ENCODE peak calls at places on chromosomes 1 and 21, in four cellular contexts. G is prostate gland, Z is H1, W is stomach. H is an unnamed sample.
A peak's percentile ranks its signal among the peaks of the same experiment; 100 is the strongest.

GRCh38 chr1:55147504-55147903 is 67.7 kb downstream of the USP24 start:
- DNase-seq in G (no peak), Z (no peak), W (no peak), H (peak; percentile 26)

GRCh38 chr21:41601573-41602371 is 93.8 kb upstream of the TMPRSS2 start:
- DNase-seq in G (peak; percentile 77), Z (no peak), W (peak; percentile 33), H (peak; percentile 68)

GRCh38 chr21:42525228-42525604 is 11.6 kb downstream of the SLC37A1 start:
- DNase-seq in G (no peak), Z (peak; percentile 58), W (no peak), H (no peak)

GRCh38 chr1:65112811-65113210 is 35.2 kb upstream of the AK4 start:
- DNase-seq in G (no peak), Z (no peak), W (no peak), H (no peak)

GRCh38 chr1:4653796-4654715 is at the start of gene AJAP1:
- DNase-seq in G (no peak), Z (peak; percentile 84), W (no peak), H (peak; percentile 81)

GRCh38 chr21:36030581-36031189 is 29.6 kb downstream of the SETD4 start:
- DNase-seq in G (no peak), Z (no peak), W (no peak), H (no peak)

GRCh38 chr1:163785868-163786267 is 464.1 kb downstream of the NUF2 start:
- DNase-seq in G (no peak), Z (no peak), W (no peak), H (no peak)

GRCh38 chr1:32398401-32398800 is 4.2 kb upstream of the BSDC1 start:
- DNase-seq in G (no peak), Z (no peak), W (peak; percentile 0), H (no peak)

GRCh38 chr1:160777486-160778089 is 18.4 kb upstream of the LY9 start:
- DNase-seq in G (peak; percentile 27), Z (peak; percentile 70), W (peak; percentile 68), H (peak; percentile 48)

GRCh38 chr1:83632906-83633305 is 366.0 kb downstream of the TTLL7 start:
- DNase-seq in G (no peak), Z (no peak), W (no peak), H (no peak)

GRCh38 chr1:90340604-90341003 is 345.7 kb downstream of the ZNF326 start:
- DNase-seq in G (no peak), Z (no peak), W (no peak), H (no peak)

GRCh38 chr21:41760411-41760810 is 6.4 kb downstream of the RIPK4 start:
- DNase-seq in G (no peak), Z (no peak), W (no peak), H (peak; percentile 52)

GRCh38 chr1:32334864-32335618 is 992 bp downstream of the MARCKSL1 start:
- DNase-seq in G (no peak), Z (peak; percentile 57), W (peak; percentile 64), H (peak; percentile 92)

GRCh38 chr1:36322786-36323635 is 434 bp downstream of the EVA1B start:
- DNase-seq in G (no peak), Z (peak; percentile 79), W (peak; percentile 34), H (peak; percentile 90)

GRCh38 chr1:97379387-97380075 is 541.3 kb downstream of the DPYD start:
- DNase-seq in G (no peak), Z (no peak), W (no peak), H (no peak)

GRCh38 chr1:119367332-119368124 is 1.1 kb upstream of the HAO2 start:
- DNase-seq in G (no peak), Z (no peak), W (no peak), H (no peak)

GRCh38 chr1:18110598-18110939 is 3.0 kb downstream of the IGSF21 start:
- DNase-seq in G (no peak), Z (no peak), W (no peak), H (no peak)

GRCh38 chr1:18109058-18109755 is 1.6 kb downstream of the IGSF21 start:
- DNase-seq in G (peak; percentile 14), Z (peak; percentile 61), W (no peak), H (no peak)

GRCh38 chr1:18108313-18109057 is 887 bp downstream of the IGSF21 start:
- DNase-seq in G (no peak), Z (no peak), W (no peak), H (no peak)

GRCh38 chr1:18110968-18111367 is 3.4 kb downstream of the IGSF21 start:
- DNase-seq in G (no peak), Z (peak; percentile 83), W (no peak), H (peak; percentile 84)

DNA sequence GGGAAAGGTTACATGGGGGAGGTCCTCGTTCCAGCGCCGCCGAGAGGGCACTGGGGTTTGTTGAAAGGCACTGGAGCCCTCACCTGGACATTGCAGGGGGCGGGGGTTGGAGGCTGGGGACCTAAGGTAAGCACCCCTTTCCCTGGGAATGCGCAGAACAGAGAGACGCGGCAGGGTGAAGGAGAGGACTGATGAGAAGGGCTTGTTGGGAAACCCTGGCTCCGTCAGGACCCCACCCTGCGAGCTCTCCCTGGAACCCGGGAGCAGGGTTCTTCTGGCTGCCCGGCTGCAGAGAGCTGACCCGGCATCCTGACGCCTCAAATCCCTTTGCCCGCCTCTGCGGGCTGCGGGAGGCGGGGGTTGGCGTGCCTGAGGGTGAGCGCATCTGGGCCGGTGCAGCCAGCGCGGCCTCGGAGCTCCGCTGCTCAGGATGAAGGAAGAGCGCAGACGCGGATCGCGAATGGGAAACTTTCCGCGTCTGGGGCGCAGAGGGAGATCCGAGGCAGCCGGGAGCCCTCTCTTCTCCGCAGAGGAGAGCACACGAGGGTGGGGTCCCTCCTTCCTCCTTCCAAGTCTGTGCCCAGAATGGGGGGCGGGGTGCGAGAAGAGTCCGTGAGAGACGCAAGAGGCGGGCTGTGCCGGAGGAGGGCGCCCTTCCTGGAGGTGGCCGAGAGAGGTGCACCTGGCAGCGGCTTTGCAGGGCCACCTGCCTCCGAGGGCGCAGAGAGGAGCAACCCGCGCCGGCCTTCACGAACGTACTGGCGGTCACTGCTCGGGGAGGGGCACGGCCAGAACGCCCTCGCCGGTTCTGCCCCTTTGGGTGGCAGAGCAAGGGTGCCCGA is 2.4 kb downstream of the IGSF21 start:
- DNase-seq in G (peak; percentile 28), Z (peak; percentile 96), W (peak; percentile 36), H (no peak)
- H3K4me3 ChIP-seq in G (peak overlapping the region; percentile 11), Z (peak overlapping the region; percentile 63), W (peak overlapping the region; percentile 7), H (peak overlapping the region; percentile 23)

DNA sequence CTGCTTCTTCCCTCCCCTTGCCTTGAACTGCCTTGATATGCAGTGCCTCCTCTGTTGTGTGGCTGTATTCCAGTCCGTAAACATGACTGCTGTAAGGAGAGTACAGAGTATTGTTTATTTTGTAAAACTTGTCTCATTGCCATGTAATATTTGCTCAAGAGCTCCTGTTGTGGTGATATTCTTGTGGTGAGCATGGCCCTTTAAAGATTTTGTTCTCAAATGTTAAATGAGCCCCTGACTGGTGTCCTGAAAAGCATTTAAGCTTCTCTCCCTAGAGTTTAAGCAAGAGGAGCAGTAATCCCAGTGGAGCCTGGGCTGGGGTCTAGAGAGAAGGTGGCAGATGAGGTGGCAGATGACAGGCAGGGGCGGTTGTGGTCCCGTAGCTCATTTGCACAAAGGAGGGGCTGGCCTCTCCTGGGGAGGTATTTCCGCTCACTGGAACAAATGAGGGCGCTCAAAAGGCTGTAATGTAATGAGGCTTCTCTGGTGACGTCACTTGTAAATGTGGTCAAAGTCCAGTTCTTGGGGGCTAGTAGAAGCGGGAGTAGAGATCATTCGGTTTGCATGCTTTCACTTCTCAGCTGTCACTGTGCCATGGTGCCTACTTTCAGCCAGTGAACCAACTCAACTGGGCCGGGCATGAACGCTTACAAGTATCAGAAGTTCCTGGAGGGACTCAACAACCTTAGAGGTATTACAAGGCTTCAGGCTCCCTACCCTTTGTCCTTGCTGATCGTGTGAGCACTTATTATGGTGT is 46.0 kb upstream of the MACF1 start:
- DNase-seq in G (peak; percentile 62), Z (no peak), W (peak; percentile 85), H (no peak)
- TF ChIP-seq POLR2A in G (no peak), Z (no peak), W (no peak), H (peak; percentile 50)

DNA sequence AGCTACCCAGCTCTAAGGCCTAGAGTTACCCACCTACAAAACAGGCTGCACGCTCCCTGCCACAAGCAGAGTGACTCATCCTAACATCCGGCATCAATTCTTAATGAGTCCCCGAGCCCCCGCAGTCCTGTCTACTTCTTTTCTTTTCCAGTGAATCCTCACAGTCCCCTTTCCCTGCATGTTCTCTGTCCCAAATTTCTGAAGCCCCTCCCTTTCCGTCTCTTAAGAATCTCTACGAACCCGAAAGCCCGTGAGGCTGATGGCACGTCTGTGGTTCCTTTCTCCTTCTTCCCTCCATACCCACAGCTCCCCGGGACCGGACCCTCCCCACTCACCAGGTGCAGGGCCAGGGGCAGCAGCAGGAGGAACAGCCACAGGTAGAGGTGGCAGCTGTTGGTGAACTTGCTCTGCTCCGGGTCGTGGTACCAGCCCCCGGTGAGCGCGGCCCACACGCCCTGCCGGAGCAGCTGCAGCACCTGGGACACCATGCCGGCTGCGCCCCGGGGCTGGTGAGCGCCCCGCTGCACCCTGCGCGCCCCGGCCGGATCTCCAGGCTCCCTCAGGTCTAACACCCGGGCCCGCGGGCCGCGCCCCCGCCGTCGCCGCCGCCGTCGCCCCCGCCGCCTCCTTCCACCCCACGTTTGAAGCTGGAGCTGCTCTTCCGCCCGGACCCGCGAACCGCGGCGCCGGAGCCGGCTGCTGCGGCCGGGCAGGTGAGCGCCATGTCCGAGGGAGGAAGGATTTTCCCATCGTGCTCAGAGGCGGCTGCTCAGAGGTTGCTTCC is at the start of gene PCNX2:
- DNase-seq in G (peak; percentile 48), Z (peak; percentile 72), W (peak; percentile 67), H (peak; percentile 91)
- TF ChIP-seq POLR2AphosphoS5 in G (peak; percentile 47), Z (peak; percentile 53), W (no peak), H (no peak)

DNA sequence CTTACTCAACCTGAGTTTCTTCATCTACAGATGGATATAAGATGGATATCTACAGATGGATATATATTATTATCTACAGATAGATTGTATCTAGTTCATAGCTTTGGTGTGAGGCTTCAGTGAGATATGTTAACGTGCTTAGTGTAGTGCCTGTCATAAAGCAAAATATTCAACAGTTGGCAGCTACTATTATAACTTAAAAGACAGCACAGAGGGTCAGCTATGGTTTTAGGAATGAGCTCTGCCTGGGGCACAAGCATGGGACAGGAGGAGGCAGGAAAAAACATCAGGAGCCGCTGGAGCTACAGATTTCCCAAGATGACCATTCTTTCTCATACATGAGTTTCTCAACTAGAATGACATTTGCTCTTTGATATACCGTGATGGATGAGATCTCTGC is 1.3 kb upstream of the CYB5R1 start:
- DNase-seq in G (no peak), Z (no peak), W (no peak), H (no peak)
- H3K4me3 ChIP-seq in G (no peak overlapping the region), Z (no peak overlapping the region), W (no peak overlapping the region), H (no peak overlapping the region)

GRCh38 chr21:45353200-45353599 is 51.8 kb upstream of the COL18A1 start:
- DNase-seq in G (no peak), Z (no peak), W (no peak), H (no peak)
- TF ChIP-seq POLR2A in G (no peak), Z (no peak), W (no peak), H (no peak)

DNA sequence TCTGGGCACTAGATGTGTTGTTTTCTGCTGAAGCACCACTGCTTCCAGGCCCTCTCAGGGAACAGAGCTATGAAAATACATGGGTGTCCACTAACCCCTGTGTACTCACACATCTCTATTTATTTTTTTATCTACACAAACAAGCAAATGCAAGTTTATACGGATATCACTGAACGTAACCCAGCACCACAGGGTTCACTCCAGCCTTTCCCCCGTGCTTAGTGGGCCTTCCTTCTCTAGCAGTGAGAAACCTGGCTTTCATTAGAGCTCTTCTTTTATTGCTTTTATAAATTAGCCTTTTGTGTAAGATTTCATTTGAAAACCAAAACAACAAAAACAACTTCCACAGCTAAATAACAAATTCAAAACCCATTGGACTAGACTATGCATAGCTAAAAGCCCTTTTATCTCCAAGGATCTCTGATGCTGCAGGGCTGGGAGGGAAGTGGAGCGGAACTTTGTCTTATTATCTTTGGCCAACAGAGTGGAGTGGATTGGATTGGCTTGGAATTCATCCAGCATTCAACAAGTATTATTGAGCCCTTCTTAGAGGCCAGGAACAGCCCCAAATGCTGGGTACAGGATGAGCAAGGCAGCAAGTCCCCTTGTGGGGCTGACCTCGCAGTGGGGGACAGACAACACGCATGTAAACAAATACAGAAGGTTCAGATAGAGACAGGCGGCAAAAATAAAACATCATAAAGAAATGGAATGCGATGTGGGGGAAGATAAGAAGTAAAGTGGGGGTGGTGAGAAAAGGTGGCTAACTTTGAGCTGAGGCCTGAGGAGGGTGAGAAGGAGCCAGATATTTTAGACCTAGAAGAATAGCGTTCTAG is 371.8 kb upstream of the POU3F1 start:
- DNase-seq in G (no peak), Z (no peak), W (no peak), H (no peak)
- TF ChIP-seq POLR2AphosphoS5 in G (no peak), Z (no peak), W (no peak), H (no peak)

H was measured in upper lobe of left lung.